ENCODE peak calls at places on chromosomes 13 and 19, in six cellular contexts. F is fibroblast of lung; Q is skeletal muscle cell; X is Peyer's patch; T is activated naive CD4-positive, alpha-beta T cell treated with anti-CD3 and anti-CD28 coated beads, Interleukin-2, amount 10 ng/mL, durations not matched to agents 7 days and 5 days; E is activated naive CD8-positive, alpha-beta T cell treated with anti-CD3 and anti-CD28 coated beads, Interleukin-2, amount 50 U/mL, for 24 hours. J is an unnamed sample.

GRCh38 chr13:101612736-101613135 is 160.3 kb downstream of the ITGBL1 start:
- DNase-seq in F (no peak), Q (no peak), X (no peak), T (no peak), E (no peak), J (no peak)

GRCh38 chr13:71320452-71320851 is 546.6 kb downstream of the DACH1 start:
- DNase-seq in F (peak; percentile 49), Q (no peak), X (no peak), T (peak; percentile 25), E (no peak), J (peak; percentile 1)

GRCh38 chr19:28737021-28737525 is 475.9 kb downstream of the UQCRFS1 start:
- DNase-seq in F (peak; percentile 65), Q (peak; percentile 14), X (no peak), T (no peak), E (no peak), J (peak; percentile 40)

GRCh38 chr13:40682449-40683240 is 16.2 kb upstream of the FOXO1 start:
- DNase-seq in F (peak; percentile 62), Q (no peak), X (no peak), T (no peak), E (no peak), J (peak; percentile 39)

GRCh38 chr19:46494936-46495788 is 505 bp downstream of the PNMA8B start:
- DNase-seq in F (no peak), Q (no peak), X (no peak), T (no peak), E (no peak), J (no peak)

GRCh38 chr19:3114018-3114726 is 20.0 kb downstream of the GNA11 start:
- DNase-seq in F (no peak), Q (no peak), X (no peak), T (no peak), E (no peak), J (no peak)

GRCh38 chr19:13993554-13994308 is 12.4 kb downstream of the RFX1 start:
- DNase-seq in F (no peak), Q (no peak), X (no peak), T (no peak), E (no peak), J (no peak)

GRCh38 chr13:91347996-91348905 is 764 bp downstream of the MIR17HG start:
- DNase-seq in F (no peak), Q (no peak), X (peak; percentile 83), T (peak; percentile 70), E (peak; percentile 66), J (peak; percentile 66)

GRCh38 chr13:40352807-40353562 is 313.5 kb downstream of the FOXO1 start:
- DNase-seq in F (peak; percentile 71), Q (peak; percentile 50), X (no peak), T (no peak), E (no peak), J (peak; percentile 30)

GRCh38 chr13:50544226-50544625 is 299.3 kb downstream of the DLEU7 start:
- DNase-seq in F (no peak), Q (no peak), X (no peak), T (no peak), E (no peak), J (no peak)

GRCh38 chr13:112447761-112448603 is 71.8 kb downstream of the SPACA7 start:
- DNase-seq in F (no peak), Q (no peak), X (peak; percentile 46), T (peak; percentile 11), E (no peak), J (no peak)

GRCh38 chr19:3338541-3339181 is 27.7 kb upstream of the NFIC start:
- DNase-seq in F (no peak), Q (no peak), X (peak; percentile 83), T (peak; percentile 69), E (peak; percentile 45), J (no peak)

J was measured in astrocyte of the hippocampus.